ENCODE peak calls at places on chromosome 18, in eight cellular contexts. R, U, J, M, T, H, V and L are unnamed samples.
A peak's percentile ranks its signal among the peaks of the same experiment; 100 is the strongest.

GRCh38 chr18:50981381-50981780 is 13.5 kb downstream of the ELAC1 start:
- DNase-seq in R (no peak), U (no peak), J (no peak), M (no peak), T (peak; percentile 59), H (no peak), V (no peak), L (no peak)

GRCh38 chr18:54229660-54230059 is 5.2 kb upstream of the MBD2 start:
- DNase-seq in R (no peak), U (no peak), J (no peak), M (no peak), T (no peak), H (no peak), V (no peak), L (no peak)

GRCh38 chr18:48612511-48612910 is 73.7 kb downstream of the CTIF start:
- DNase-seq in R (no peak), U (no peak), J (no peak), M (no peak), T (no peak), H (no peak), V (no peak), L (no peak)

GRCh38 chr18:45997689-45998088 is 30.6 kb upstream of the EPG5 start:
- DNase-seq in R (no peak), U (no peak), J (no peak), M (no peak), T (no peak), H (no peak), V (no peak), L (no peak)

GRCh38 chr18:34158881-34159690 is 65.6 kb downstream of the NOL4 start:
- DNase-seq in R (peak; percentile 95), U (peak; percentile 39), J (no peak), M (peak; percentile 20), T (peak; percentile 62), H (peak; percentile 36), V (no peak), L (no peak)

GRCh38 chr18:6370886-6371635 is 43.6 kb downstream of the L3MBTL4 start:
- DNase-seq in R (peak; percentile 69), U (no peak), J (no peak), M (peak; percentile 36), T (no peak), H (peak; percentile 40), V (no peak), L (no peak)

GRCh38 chr18:65753520-65753919 is 2.7 kb downstream of the CDH7 start:
- DNase-seq in R (peak; percentile 74), U (peak; percentile 43), J (peak; percentile 94), M (no peak), T (peak; percentile 5), H (no peak), V (no peak), L (no peak)

GRCh38 chr18:57502624-57503023 is 67.5 kb downstream of the ONECUT2 start:
- DNase-seq in R (no peak), U (no peak), J (no peak), M (no peak), T (no peak), H (no peak), V (no peak), L (no peak)

GRCh38 chr18:31424383-31424988 is 23.1 kb upstream of the DSG3 start:
- DNase-seq in R (no peak), U (peak; percentile 43), J (peak; percentile 73), M (no peak), T (peak; percentile 61), H (peak; percentile 19), V (no peak), L (no peak)